ENCODE peak calls at places on chromosomes 2 and 18, in five cellular contexts. Q is GM12864, Y is fibroblast of the conjunctiva, Z is iPS-NIHi11, K is choroid plexus epithelial cell. H is an unnamed sample.

GRCh38 chr2:207926133-207927076 is 98.9 kb downstream of the PLEKHM3 start:
- DNase-seq in Q (no peak), Y (peak), Z (no peak), K (peak), H (no peak)

GRCh38 chr2:121242976-121243375 is 42.0 kb downstream of the TFCP2L1 start:
- DNase-seq in Q (no peak), Y (no peak), Z (no peak), K (no peak), H (no peak)

GRCh38 chr2:154826827-154827226 is 128.3 kb downstream of the KCNJ3 start:
- DNase-seq in Q (no peak), Y (no peak), Z (no peak), K (no peak), H (no peak)

GRCh38 chr18:10015941-10016819 is 102.4 kb downstream of the VAPA start:
- DNase-seq in Q (no peak), Y (peak), Z (peak), K (peak), H (no peak)

GRCh38 chr18:50350699-50351098 is 24.1 kb upstream of the SKA1 start:
- DNase-seq in Q (no peak), Y (no peak), Z (no peak), K (no peak), H (no peak)

GRCh38 chr2:201466050-201466660 is 14.6 kb downstream of the STRADB start:
- DNase-seq in Q (no peak), Y (peak), Z (no peak), K (peak), H (no peak)

GRCh38 chr18:22846088-22846683 is 86.9 kb upstream of the RBBP8 start:
- DNase-seq in Q (no peak), Y (no peak), Z (peak), K (peak), H (no peak)

GRCh38 chr2:26691881-26692813 is at the start of gene KCNK3:
- DNase-seq in Q (no peak), Y (no peak), Z (peak), K (peak), H (peak)

GRCh38 chr2:222946700-222947278 is 86.0 kb downstream of the ACSL3 start:
- DNase-seq in Q (no peak), Y (no peak), Z (no peak), K (no peak), H (no peak)

GRCh38 chr18:49560277-49561126 is 1.4 kb upstream of the LIPG start:
- DNase-seq in Q (no peak), Y (no peak), Z (peak), K (no peak), H (peak)

GRCh38 chr2:68157002-68157401 is 686 bp upstream of the PNO1 start:
- DNase-seq in Q (no peak), Y (no peak), Z (peak), K (peak), H (peak)

GRCh38 chr2:183037281-183037659 is 987 bp downstream of the NCKAP1 start:
- DNase-seq in Q (no peak), Y (no peak), Z (no peak), K (peak), H (no peak)

GRCh38 chr2:57936216-57936615 is 110.4 kb upstream of the VRK2 start:
- DNase-seq in Q (no peak), Y (no peak), Z (no peak), K (peak), H (no peak)

GRCh38 chr2:24400207-24400907 is 40.0 kb upstream of the ITSN2 start:
- DNase-seq in Q (no peak), Y (no peak), Z (no peak), K (no peak), H (no peak)

GRCh38 chr2:211944572-211944971 is 594.0 kb downstream of the ERBB4 start:
- DNase-seq in Q (peak), Y (no peak), Z (peak), K (no peak), H (peak)

GRCh38 chr2:49259926-49260325 is 105.6 kb upstream of the FSHR start:
- DNase-seq in Q (no peak), Y (no peak), Z (no peak), K (peak), H (no peak)

GRCh38 chr2:172085460-172086159 is at the start of gene DLX1:
- DNase-seq in Q (no peak), Y (no peak), Z (peak), K (no peak), H (peak)

GRCh38 chr2:18777250-18777812 is 188.0 kb upstream of the NT5C1B start:
- DNase-seq in Q (no peak), Y (no peak), Z (peak), K (no peak), H (no peak)

GRCh38 chr18:44536619-44537018 is 144.1 kb upstream of the SETBP1 start:
- DNase-seq in Q (no peak), Y (no peak), Z (no peak), K (no peak), H (no peak)

GRCh38 chr2:73979686-73980085 is 5.0 kb upstream of the TET3 start:
- DNase-seq in Q (no peak), Y (peak), Z (no peak), K (peak), H (no peak)

GRCh38 chr2:170869036-170869435 is 52.3 kb downstream of the GAD1 start:
- DNase-seq in Q (no peak), Y (no peak), Z (no peak), K (no peak), H (no peak)

GRCh38 chr2:224160917-224161316 is 121.8 kb upstream of the SERPINE2 start:
- DNase-seq in Q (no peak), Y (no peak), Z (no peak), K (no peak), H (no peak)

GRCh38 chr18:13464432-13465125 is 246.0 kb downstream of the LDLRAD4 start:
- DNase-seq in Q (peak), Y (no peak), Z (no peak), K (peak), H (no peak)

GRCh38 chr2:136051001-136051724 is 65.7 kb upstream of the DARS1 start:
- DNase-seq in Q (no peak), Y (no peak), Z (no peak), K (no peak), H (no peak)

GRCh38 chr2:74578476-74578875 is 24.0 kb downstream of the DOK1 start:
- DNase-seq in Q (no peak), Y (no peak), Z (no peak), K (no peak), H (no peak)

H was measured in WTC11.